ENCODE peak calls at places on chromosomes 1 and 21, in eight cellular contexts. F is NCI-H82; B is germinal center; T is M059J; H is ascending aorta; G is CD8-positive, alpha-beta memory T cell; U is stimulated activated CD4-positive, alpha-beta T cell treated with anti-CD3 and anti-CD28 coated beads, Interleukin-2, amount 100 ng/mL, for 48 hours; V is activated B cell treated with CpG ODN at 0.5 μM for 24 hours. L is an unnamed sample.

GRCh38 chr1:43207229-43207853 is 35.2 kb downstream of the CFAP57 start:
- DNase-seq in U (no peak), G (no peak), B (no peak), H (no peak), V (no peak), T (peak; percentile 78), F (no peak), L (no peak)

GRCh38 chr1:160007577-160008200 is 24.1 kb downstream of the PIGM start:
- DNase-seq in H (no peak), F (peak; percentile 75), V (no peak), G (no peak), B (peak; percentile 32), U (no peak), T (peak; percentile 36), L (no peak)

GRCh38 chr1:17485280-17485679 is 45.8 kb upstream of the RCC2 start:
- DNase-seq in F (peak; percentile 52), B (no peak), G (no peak), H (no peak), U (no peak), V (no peak), T (no peak), L (no peak)

GRCh38 chr1:235404190-235404589 is 37.0 kb downstream of the TBCE start:
- DNase-seq in F (no peak), H (no peak), T (peak; percentile 97), G (no peak), B (no peak), U (no peak), V (no peak), L (no peak)

GRCh38 chr1:24932284-24932683 is 2.2 kb upstream of the RUNX3 start:
- DNase-seq in G (peak; percentile 53), H (no peak), F (peak; percentile 59), B (peak; percentile 86), U (peak; percentile 74), T (no peak), V (peak; percentile 77), L (no peak)

GRCh38 chr21:37365657-37366487 is 701 bp upstream of the DYRK1A start:
- DNase-seq in U (peak; percentile 61), T (peak; percentile 77), V (peak; percentile 73), G (peak; percentile 61), H (peak; percentile 81), B (peak; percentile 89), F (peak; percentile 89), L (peak; percentile 78)

GRCh38 chr1:225825606-225826005 is 15.7 kb downstream of the EPHX1 start:
- DNase-seq in U (no peak), V (no peak), T (no peak), F (no peak), G (no peak), H (no peak), B (no peak), L (peak; percentile 54)

GRCh38 chr1:97759078-97759477 is 161.8 kb downstream of the DPYD start:
- DNase-seq in B (no peak), F (no peak), U (no peak), T (no peak), G (no peak), V (no peak), H (no peak), L (no peak)

GRCh38 chr1:10901091-10901893 is 104.8 kb upstream of the CASZ1 start:
- DNase-seq in B (no peak), F (no peak), T (peak; percentile 57), U (no peak), H (no peak), V (no peak), G (no peak), L (no peak)

GRCh38 chr1:6083801-6084467 is 38.2 kb downstream of the KCNAB2 start:
- DNase-seq in G (no peak), B (no peak), U (no peak), H (no peak), T (no peak), V (no peak), F (no peak), L (no peak)

GRCh38 chr1:23904748-23905357 is 8.3 kb downstream of the CNR2 start:
- DNase-seq in V (no peak), B (no peak), F (no peak), G (no peak), U (peak; percentile 28), T (peak; percentile 81), H (no peak), L (no peak)

L was measured in ovary.